ENCODE peak calls at places on chromosomes 6 and 20, in ten cellular contexts. T is Peyer's patch, E is heart right ventricle, Q is uterus, J is stomach, D is bronchial epithelial cell, S is astrocyte of the spinal cord, G is AG04450, I is upper lobe of left lung, A is HFF-Myc. L is an unnamed sample.

GRCh38 chr6:151056230-151056907 is 183.4 kb upstream of the AKAP12 start:
- DNase-seq in J (no peak), G (no peak), Q (peak), A (no peak), T (no peak), I (no peak), D (no peak), S (no peak), E (no peak), L (no peak)

GRCh38 chr6:13992417-13993055 is 67.8 kb downstream of the RNF182 start:
- DNase-seq in J (no peak), I (no peak), D (peak), T (no peak), A (peak), S (peak), G (peak), Q (no peak), E (no peak), L (no peak)

GRCh38 chr6:27178001-27178730 is 69.3 kb upstream of the PRSS16 start:
- DNase-seq in T (peak), S (peak), J (peak), E (peak), A (peak), Q (peak), G (peak), D (peak), I (no peak), L (peak)

GRCh38 chr6:47153066-47153755 is 111.1 kb upstream of the ADGRF1 start:
- DNase-seq in S (no peak), G (no peak), T (no peak), A (no peak), E (no peak), I (no peak), D (peak), J (no peak), Q (no peak), L (no peak)

GRCh38 chr6:75081920-75082319 is 123.9 kb downstream of the COL12A1 start:
- DNase-seq in D (no peak), Q (no peak), J (no peak), A (peak), G (no peak), I (no peak), E (no peak), T (no peak), S (peak), L (no peak)

GRCh38 chr20:39823239-39823638 is 861.1 kb downstream of the DHX35 start:
- DNase-seq in J (no peak), E (no peak), D (no peak), T (no peak), I (no peak), S (peak), Q (no peak), G (no peak), A (peak), L (no peak)

GRCh38 chr20:10309326-10309725 is 90.7 kb downstream of the SNAP25 start:
- DNase-seq in E (no peak), A (peak), T (no peak), G (peak), J (no peak), D (peak), Q (no peak), S (peak), I (no peak), L (no peak)

GRCh38 chr6:56953597-56954388 is 1.1 kb upstream of the BEND6 start:
- DNase-seq in I (peak), T (no peak), Q (no peak), G (no peak), E (no peak), A (no peak), J (no peak), D (no peak), S (no peak), L (no peak)

GRCh38 chr6:37565267-37566208 is 65.8 kb upstream of the CCDC167 start:
- DNase-seq in J (no peak), G (no peak), E (peak), I (peak), Q (no peak), S (no peak), D (no peak), T (no peak), A (no peak), L (no peak)

GRCh38 chr6:162056745-162057144 is 670.8 kb downstream of the PRKN start:
- DNase-seq in I (no peak), Q (no peak), J (no peak), T (no peak), S (peak), G (no peak), D (no peak), A (no peak), E (no peak), L (no peak)

GRCh38 chr20:20503788-20504528 is 136.1 kb downstream of the INSM1 start:
- DNase-seq in J (no peak), A (no peak), D (no peak), T (no peak), S (no peak), G (no peak), Q (no peak), E (no peak), I (no peak), L (no peak)

GRCh38 chr20:43386878-43387277 is 70.8 kb upstream of the SRSF6 start:
- DNase-seq in S (no peak), A (no peak), D (no peak), E (no peak), G (no peak), J (no peak), Q (no peak), I (no peak), T (no peak), L (no peak)

GRCh38 chr20:47921306-47922279 is 136.3 kb upstream of the SULF2 start:
- DNase-seq in G (no peak), I (no peak), A (no peak), S (no peak), D (peak), E (no peak), J (no peak), T (no peak), Q (no peak), L (no peak)

GRCh38 chr6:36724514-36725385 is 27.1 kb downstream of the RAB44 start:
- DNase-seq in J (peak), Q (peak), G (peak), I (no peak), E (peak), D (peak), T (peak), A (peak), S (peak), L (peak)

GRCh38 chr6:75368151-75368779 is 83.7 kb upstream of the TMEM30A start:
- DNase-seq in D (peak), J (peak), I (no peak), Q (no peak), T (no peak), A (no peak), S (no peak), E (peak), G (no peak), L (no peak)

GRCh38 chr6:12420626-12421025 is 130.5 kb downstream of the EDN1 start:
- DNase-seq in Q (no peak), I (no peak), G (no peak), E (no peak), D (peak), T (no peak), A (no peak), S (peak), J (no peak), L (no peak)

GRCh38 chr6:131931063-131931745 is 20.0 kb downstream of the CCN2 start:
- DNase-seq in J (no peak), Q (no peak), A (peak), S (no peak), D (no peak), E (no peak), G (no peak), T (no peak), I (no peak), L (no peak)

GRCh38 chr6:20021795-20022194 is 184.6 kb downstream of the ID4 start:
- DNase-seq in I (no peak), E (no peak), A (no peak), G (no peak), S (no peak), Q (no peak), J (no peak), T (no peak), D (no peak), L (no peak)

GRCh38 chr20:57435498-57436222 is 44.5 kb downstream of the RBM38 start:
- DNase-seq in A (no peak), I (peak), J (peak), S (peak), Q (no peak), D (peak), G (no peak), E (peak), T (peak), L (peak)

GRCh38 chr6:138970856-138971425 is 17.1 kb downstream of the REPS1 start:
- DNase-seq in E (peak), J (no peak), D (peak), A (peak), T (no peak), I (no peak), S (peak), Q (no peak), G (peak), L (no peak)

GRCh38 chr6:75673885-75674284 is 72.2 kb downstream of the SENP6 start:
- DNase-seq in D (no peak), Q (no peak), J (no peak), G (no peak), I (no peak), E (no peak), A (no peak), S (no peak), T (no peak), L (no peak)

GRCh38 chr6:17725083-17725482 is 18.4 kb upstream of the NUP153 start:
- DNase-seq in S (peak), I (no peak), J (no peak), G (no peak), D (no peak), E (peak), Q (peak), A (no peak), T (no peak), L (no peak)

GRCh38 chr20:59086923-59087322 is 44.3 kb upstream of the PRELID3B start:
- DNase-seq in G (no peak), A (no peak), D (no peak), T (no peak), Q (no peak), S (no peak), J (no peak), E (no peak), I (no peak), L (no peak)

GRCh38 chr6:21742238-21742660 is 148.7 kb downstream of the SOX4 start:
- DNase-seq in Q (no peak), G (peak), A (peak), D (peak), S (peak), J (no peak), T (no peak), I (no peak), E (no peak), L (no peak)

GRCh38 chr20:47859255-47859654 is 74.0 kb upstream of the SULF2 start:
- DNase-seq in A (no peak), D (no peak), I (no peak), Q (no peak), T (no peak), E (no peak), J (no peak), S (no peak), G (no peak), L (no peak)

GRCh38 chr6:80639243-80639642 is 532.8 kb downstream of the BCKDHB start:
- DNase-seq in E (no peak), J (no peak), A (no peak), Q (no peak), D (no peak), G (no peak), T (no peak), S (peak), I (no peak), L (no peak)

GRCh38 chr6:28791002-28791383 is 132.8 kb downstream of the TRIM27 start:
- DNase-seq in D (no peak), S (no peak), Q (no peak), I (no peak), E (no peak), A (no peak), J (no peak), T (no peak), G (no peak), L (no peak)

GRCh38 chr6:28789553-28790083 is 134.2 kb downstream of the TRIM27 start:
- DNase-seq in G (no peak), J (no peak), A (no peak), Q (peak), I (no peak), D (peak), T (no peak), S (peak), E (no peak), L (no peak)

GRCh38 chr6:28794175-28795002 is 129.4 kb downstream of the TRIM27 start:
- DNase-seq in J (no peak), A (no peak), I (no peak), G (no peak), T (no peak), E (no peak), Q (no peak), S (peak), D (peak), L (no peak)
- H3K4me3 ChIP-seq in J (no peak), A (peak), I (no peak), G (peak), T (no peak), E (no peak), Q (no peak), S (peak), D (peak), L (no peak)

GRCh38 chr20:31573555-31574295 is 31.4 kb upstream of the ID1 start:
- DNase-seq in I (no peak), T (no peak), Q (no peak), G (no peak), E (no peak), J (no peak), A (no peak), D (peak), S (no peak), L (no peak)

GRCh38 chr20:31572701-31573554 is 32.2 kb upstream of the ID1 start:
- DNase-seq in S (peak), D (peak), J (peak), E (peak), A (peak), T (peak), I (peak), Q (peak), G (peak), L (peak)

GRCh38 chr20:31570735-31571617 is 34.1 kb upstream of the ID1 start:
- DNase-seq in T (no peak), Q (no peak), D (no peak), S (peak), G (no peak), A (no peak), E (no peak), I (peak), J (no peak), L (no peak)

GRCh38 chr20:31570021-31570463 is 35.0 kb upstream of the ID1 start:
- DNase-seq in Q (no peak), A (no peak), I (no peak), E (no peak), S (no peak), T (no peak), J (no peak), D (no peak), G (no peak), L (no peak)

GRCh38 chr20:31572042-31572700 is 32.9 kb upstream of the ID1 start:
- DNase-seq in G (no peak), A (no peak), S (no peak), D (no peak), Q (no peak), J (no peak), I (no peak), T (no peak), E (no peak), L (no peak)
- H3K4me3 ChIP-seq in G (peak), A (peak), S (no peak), D (no peak), Q (peak), J (peak), I (no peak), T (peak), E (peak), L (no peak)

DNA sequence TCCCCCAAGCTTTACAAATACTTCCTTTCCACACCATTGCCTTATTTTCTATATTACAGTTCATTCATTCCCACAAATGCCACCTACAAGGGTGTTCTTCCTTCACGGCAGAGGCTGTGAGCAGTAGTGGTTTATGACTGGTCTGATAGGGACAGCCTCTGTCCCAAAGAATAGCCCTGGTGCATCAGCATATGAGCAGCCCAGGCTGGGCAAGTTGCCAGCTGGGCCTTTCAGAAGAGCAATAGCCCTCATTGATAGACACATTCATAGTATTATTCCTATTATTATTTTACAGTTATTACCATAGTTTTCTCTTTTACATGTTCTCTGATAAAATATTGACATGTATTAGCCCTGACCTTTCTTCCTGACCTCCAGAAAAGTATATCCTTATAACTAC is 149.9 kb downstream of the MMS22L start:
- DNase-seq in D (no peak), T (no peak), J (no peak), Q (no peak), G (no peak), E (no peak), A (no peak), I (no peak), S (no peak), L (no peak)
- H3K4me3 ChIP-seq in D (no peak), T (no peak), J (no peak), Q (no peak), G (no peak), E (no peak), A (no peak), I (no peak), S (no peak), L (no peak)

GRCh38 chr6:33204415-33205171 is at the start of gene HSD17B8:
- DNase-seq in T (peak), J (peak), A (peak), D (peak), S (peak), I (peak), E (peak), Q (peak), G (peak), L (peak)

GRCh38 chr6:33203443-33204164 is 851 bp upstream of the HSD17B8 start:
- DNase-seq in D (no peak), Q (no peak), T (no peak), E (no peak), A (no peak), G (no peak), I (no peak), S (no peak), J (no peak), L (no peak)

GRCh38 chr6:33202799-33203198 is 1.7 kb upstream of the HSD17B8 start:
- DNase-seq in D (no peak), T (no peak), Q (no peak), G (no peak), J (no peak), S (no peak), A (no peak), E (no peak), I (no peak), L (no peak)

GRCh38 chr6:33205172-33206026 is 944 bp downstream of the HSD17B8 start:
- DNase-seq in A (no peak), Q (no peak), J (no peak), I (no peak), E (no peak), G (no peak), T (no peak), D (peak), S (peak), L (no peak)

GRCh38 chr6:33204165-33204414 is 365 bp upstream of the HSD17B8 start:
- DNase-seq in D (no peak), I (no peak), E (no peak), G (no peak), S (no peak), T (no peak), J (no peak), Q (no peak), A (no peak), L (no peak)
- H3K4me3 ChIP-seq in D (peak), I (no peak), E (no peak), G (peak), S (peak), T (peak), J (peak), Q (peak), A (no peak), L (no peak)

DNA sequence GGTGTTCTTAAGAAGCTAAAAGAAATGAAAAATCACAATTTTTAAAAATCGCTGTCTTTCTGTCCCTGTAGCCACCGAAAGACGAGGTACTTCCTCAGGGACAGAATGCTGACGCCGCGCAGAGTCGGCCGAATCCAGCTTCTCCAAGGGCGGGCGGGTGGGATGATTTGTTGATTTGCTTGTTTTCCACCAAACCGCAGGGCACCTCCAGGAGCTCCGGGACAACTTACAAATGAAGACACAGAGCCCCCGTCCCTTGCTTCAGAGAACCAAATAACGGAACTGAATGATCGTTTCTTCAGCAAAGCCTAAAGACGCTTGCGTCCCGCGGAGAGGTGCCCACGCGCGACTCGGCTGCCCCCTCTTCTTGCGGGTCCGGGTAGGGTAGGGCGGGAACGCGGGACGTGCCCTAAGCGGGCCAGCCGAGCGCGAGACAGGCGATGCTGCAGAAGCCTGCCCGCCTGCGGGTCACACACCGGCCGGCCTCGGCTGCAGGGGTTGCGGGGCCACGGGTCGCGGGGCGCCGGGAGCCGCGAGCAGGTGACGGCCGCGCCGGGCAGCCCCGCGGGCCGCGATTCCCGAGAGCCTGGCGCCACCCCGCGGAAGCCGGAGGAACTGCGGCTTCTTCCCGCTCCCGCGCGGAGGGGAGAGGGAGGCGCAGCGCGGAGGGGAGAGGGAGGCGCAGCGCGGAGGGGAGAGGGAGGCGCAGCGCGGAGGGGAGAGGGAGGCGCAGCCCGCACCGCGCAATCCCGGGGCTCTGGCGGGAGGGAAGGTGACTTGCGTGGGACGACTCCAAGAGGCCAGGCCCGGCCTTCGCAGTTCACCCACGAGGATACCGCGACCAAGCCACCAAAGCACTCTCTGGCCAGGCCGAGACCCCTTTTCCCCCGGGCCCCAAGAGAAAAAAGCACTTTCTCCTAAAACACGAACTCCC is 7.7 kb upstream of the FOXF2 start:
- DNase-seq in E (peak), I (peak), A (no peak), G (no peak), S (no peak), D (no peak), J (peak), T (no peak), Q (peak), L (peak)
- H3K4me3 ChIP-seq in E (no peak), I (no peak), A (peak), G (peak), S (no peak), D (no peak), J (peak), T (peak), Q (no peak), L (no peak)

GRCh38 chr6:85642774-85643529 is at the start of gene SYNCRIP:
- DNase-seq in J (peak), D (peak), E (peak), A (peak), T (peak), I (peak), S (peak), Q (peak), G (peak), L (peak)

GRCh38 chr6:85641916-85642773 is 541 bp downstream of the SYNCRIP start:
- DNase-seq in T (peak), Q (peak), E (peak), A (no peak), I (peak), G (no peak), D (peak), S (peak), J (peak), L (peak)

GRCh38 chr6:85641522-85641915 is 1.2 kb downstream of the SYNCRIP start:
- DNase-seq in I (no peak), G (no peak), A (no peak), J (no peak), Q (no peak), D (peak), S (no peak), E (no peak), T (no peak), L (no peak)

GRCh38 chr6:85643530-85644373 is 1.1 kb upstream of the SYNCRIP start:
- DNase-seq in Q (peak), T (peak), G (peak), E (peak), A (peak), D (peak), I (peak), S (peak), J (peak), L (peak)

DNA sequence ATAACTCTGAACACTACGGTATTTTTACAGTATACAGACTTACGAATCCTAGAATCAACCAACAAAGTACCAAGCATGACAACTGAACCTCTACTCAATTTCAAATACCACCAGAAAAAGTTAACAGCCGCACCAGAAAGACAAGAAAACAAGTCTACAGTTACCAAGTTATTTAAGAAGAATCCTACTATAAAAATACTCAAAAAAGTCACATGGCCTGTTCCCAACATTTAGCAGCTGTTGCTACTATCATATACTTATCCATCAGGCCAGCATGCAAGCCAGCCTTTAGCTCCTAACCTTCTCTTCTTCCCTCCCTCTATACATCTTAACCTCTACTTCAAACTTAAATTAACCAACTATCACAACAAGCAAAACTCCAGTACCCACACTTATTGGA is 1.9 kb downstream of the SYNCRIP start:
- DNase-seq in E (no peak), J (no peak), T (no peak), A (no peak), I (no peak), Q (no peak), G (no peak), S (peak), D (no peak), L (no peak)
- H3K4me3 ChIP-seq in E (no peak), J (peak), T (peak), A (peak), I (peak), Q (peak), G (peak), S (peak), D (peak), L (peak)